ENCODE peak calls at places on chromosome 17, in four cellular contexts. I is tibial nerve, J is GM23248, R is lower leg skin. O is an unnamed sample.

GRCh38 chr17:73532441-73532901 is 111.8 kb downstream of the SDK2 start:
- DNase-seq in J (no peak), R (no peak), I (no peak), O (no peak)

GRCh38 chr17:8375738-8376259 is 705 bp downstream of the KRABD2 start:
- DNase-seq in J (peak; percentile 59), R (no peak), I (no peak), O (no peak)

GRCh38 chr17:37088459-37088858 is 139.7 kb downstream of the AATF start:
- DNase-seq in R (no peak), J (no peak), I (no peak), O (no peak)

GRCh38 chr17:15657868-15658775 is 26.0 kb downstream of the TRIM16 start:
- DNase-seq in I (no peak), J (no peak), R (no peak), O (no peak)

GRCh38 chr17:66855204-66855603 is 20.3 kb downstream of the CACNG5 start:
- DNase-seq in J (no peak), R (peak; percentile 76), I (no peak), O (no peak)

GRCh38 chr17:59897090-59897489 is 4.2 kb downstream of the RPS6KB1 start:
- DNase-seq in R (no peak), J (peak; percentile 36), I (no peak), O (no peak)

GRCh38 chr17:74513987-74514631 is 17.2 kb downstream of the CD300LB start:
- DNase-seq in R (peak; percentile 77), I (no peak), J (peak; percentile 80), O (no peak)

GRCh38 chr17:19372866-19373505 is 5.3 kb upstream of the MAPK7 start:
- DNase-seq in R (peak; percentile 65), J (no peak), I (no peak), O (no peak)

GRCh38 chr17:29789186-29790170 is 140.6 kb downstream of the SSH2 start:
- DNase-seq in I (no peak), J (peak; percentile 7), R (no peak), O (no peak)

GRCh38 chr17:63940584-63940983 is 8.5 kb upstream of the CD79B start:
- DNase-seq in R (no peak), J (no peak), I (no peak), O (no peak)

GRCh38 chr17:10294162-10294561 is 78.6 kb downstream of the MYH13 start:
- DNase-seq in R (peak; percentile 3), J (no peak), I (no peak), O (no peak)

GRCh38 chr17:68155692-68156091 is 92.2 kb upstream of the AMZ2 start:
- DNase-seq in I (no peak), R (no peak), J (no peak), O (no peak)

GRCh38 chr17:63704836-63705235 is 4.9 kb upstream of the LIMD2 start:
- DNase-seq in J (no peak), I (no peak), R (no peak), O (no peak)

GRCh38 chr17:73131993-73132595 is 32.7 kb upstream of the SSTR2 start:
- DNase-seq in J (no peak), R (no peak), I (no peak), O (no peak)

GRCh38 chr17:7295230-7296180 is 1.1 kb upstream of the YBX2 start:
- DNase-seq in I (no peak), J (no peak), R (no peak), O (no peak)
- H3K4me3 ChIP-seq in I (no peak overlapping the region), J (peak overlapping the region; percentile 44), R (no peak overlapping the region), O (no peak overlapping the region)

DNA sequence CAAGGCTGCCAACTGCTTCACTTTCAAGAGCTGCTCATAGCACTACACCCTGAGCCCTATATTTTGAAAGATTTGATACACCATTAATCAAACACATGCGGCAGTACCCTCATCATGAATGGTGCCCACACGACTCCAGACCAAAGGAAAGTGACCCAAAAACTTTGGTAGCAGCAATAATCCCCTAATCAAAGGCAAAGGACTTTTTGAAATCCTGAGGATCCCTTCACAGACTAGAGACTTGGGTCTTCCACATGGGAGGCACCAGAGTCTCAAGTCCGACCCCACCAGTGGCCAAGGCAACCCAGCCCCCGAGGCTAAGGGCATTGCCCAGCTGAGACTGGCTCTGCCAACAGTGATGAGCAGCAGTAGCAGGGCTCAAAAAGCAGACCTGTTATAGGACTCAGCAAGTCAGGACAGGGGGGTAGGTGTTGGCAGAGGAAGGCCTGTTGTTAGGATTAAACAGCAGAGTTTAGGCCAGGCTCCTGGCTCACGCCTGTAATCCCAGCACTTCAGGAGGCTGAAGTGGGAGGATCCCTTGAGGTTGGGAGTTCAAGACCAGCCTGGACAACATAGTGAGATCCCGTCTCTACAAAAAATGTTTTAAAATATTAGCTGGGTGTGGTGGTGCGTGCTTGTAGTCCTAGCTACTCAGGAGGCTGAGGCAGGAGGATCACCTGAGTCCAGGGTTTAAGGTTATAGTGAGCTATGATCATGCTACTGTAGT is 3.2 kb downstream of the TRIM25 start:
- DNase-seq in I (no peak), J (no peak), R (no peak), O (no peak)
- H3K4me3 ChIP-seq in I (no peak overlapping the region), J (peak overlapping the region; percentile 28), R (no peak overlapping the region), O (peak overlapping the region; percentile 34)

GRCh38 chr17:4220655-4221054 is 43.1 kb downstream of the ANKFY1 start:
- DNase-seq in J (no peak), I (no peak), R (peak; percentile 54), O (no peak)
- H3K4me3 ChIP-seq in J (no peak overlapping the region), I (no peak overlapping the region), R (no peak overlapping the region), O (no peak overlapping the region)

DNA sequence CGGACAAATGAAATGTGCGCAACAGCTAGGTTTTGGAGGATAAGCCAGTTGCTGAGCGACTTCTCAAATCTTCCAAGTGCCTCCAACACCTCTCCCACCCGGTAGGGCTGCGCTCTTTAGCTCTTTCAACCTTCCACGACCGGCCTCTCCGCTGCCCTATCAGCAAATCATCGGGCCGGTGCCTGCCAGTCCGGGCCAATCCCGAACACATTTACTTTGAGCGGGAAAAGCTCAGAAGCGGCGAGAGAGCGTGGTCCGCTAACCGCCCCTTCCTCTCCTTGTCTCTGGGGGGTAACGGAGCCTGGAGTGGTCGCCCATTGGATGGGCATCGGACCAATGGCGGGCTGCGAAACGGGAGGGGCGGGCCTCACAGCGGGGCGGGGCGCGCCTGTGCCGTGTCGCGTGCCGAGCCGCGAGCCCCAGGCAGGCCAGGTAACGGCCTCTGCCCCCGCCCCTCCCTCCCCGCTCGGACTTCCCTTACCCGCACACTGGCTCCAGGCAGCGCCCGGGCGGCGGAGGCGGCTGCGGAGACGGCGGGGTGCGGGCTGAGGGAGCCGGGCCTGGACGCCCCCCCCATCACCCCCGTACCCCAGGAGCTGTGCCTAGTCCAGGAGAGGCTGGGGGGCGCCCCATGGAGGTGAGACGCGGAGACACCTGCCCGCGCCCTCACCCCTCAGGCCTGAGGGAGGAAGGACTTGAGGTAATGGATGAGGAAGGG is at the start of gene MEIOC:
- DNase-seq in I (no peak), R (no peak), J (peak; percentile 17), O (no peak)
- H3K4me3 ChIP-seq in I (no peak within 1 kb of the TSS), R (no peak within 1 kb of the TSS), J (no peak within 1 kb of the TSS), O (no peak within 1 kb of the TSS)

GRCh38 chr17:27230996-27231395 is 62.9 kb upstream of the WSB1 start:
- DNase-seq in R (no peak), J (no peak), I (no peak), O (no peak)

GRCh38 chr17:27233783-27234182 is 60.1 kb upstream of the WSB1 start:
- DNase-seq in J (no peak), R (no peak), I (no peak), O (no peak)

GRCh38 chr17:27236710-27237315 is 57.1 kb upstream of the WSB1 start:
- DNase-seq in J (peak; percentile 67), I (peak; percentile 88), R (peak; percentile 95), O (peak; percentile 70)

GRCh38 chr17:27233059-27233458 is 60.9 kb upstream of the WSB1 start:
- DNase-seq in I (no peak), J (no peak), R (no peak), O (no peak)

DNA sequence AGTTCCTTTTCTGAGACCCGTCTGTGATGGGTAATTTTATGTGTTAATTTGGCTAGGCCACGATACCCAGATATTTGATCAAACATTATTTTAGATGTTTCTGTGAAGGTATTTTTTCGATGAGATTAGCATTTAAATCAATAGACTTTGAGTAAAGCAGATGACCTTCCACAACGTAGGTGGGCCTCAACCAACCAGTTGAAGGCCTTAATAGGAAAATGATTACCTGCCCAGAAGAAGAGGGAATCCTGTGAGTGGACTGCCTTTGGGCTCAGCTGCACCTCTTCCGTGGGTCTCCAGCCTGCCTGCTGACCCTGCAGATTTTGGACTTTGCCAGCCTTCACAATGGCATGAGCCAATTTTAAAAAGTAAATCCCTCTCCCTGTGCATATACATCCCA is 61.6 kb upstream of the WSB1 start:
- DNase-seq in J (no peak), I (no peak), R (no peak), O (no peak)
- H3K4me3 ChIP-seq in J (no peak overlapping the region), I (no peak overlapping the region), R (no peak overlapping the region), O (no peak overlapping the region)

GRCh38 chr17:65278820-65279184 is 141.6 kb downstream of the RGS9 start:
- DNase-seq in R (peak; percentile 52), I (no peak), J (no peak), O (no peak)

GRCh38 chr17:65283704-65284103 is 146.5 kb downstream of the RGS9 start:
- DNase-seq in J (peak; percentile 53), I (no peak), R (peak; percentile 25), O (no peak)

GRCh38 chr17:65277576-65277975 is 140.4 kb downstream of the RGS9 start:
- DNase-seq in I (no peak), R (peak; percentile 56), J (peak; percentile 53), O (no peak)

GRCh38 chr17:65279456-65279855 is 142.3 kb downstream of the RGS9 start:
- DNase-seq in J (no peak), R (peak; percentile 53), I (no peak), O (no peak)

GRCh38 chr17:65278050-65278819 is 141.1 kb downstream of the RGS9 start:
- DNase-seq in R (peak; percentile 84), J (peak; percentile 86), I (no peak), O (peak; percentile 34)
- H3K4me3 ChIP-seq in R (no peak overlapping the region), J (peak overlapping the region; percentile 71), I (no peak overlapping the region), O (no peak overlapping the region)

GRCh38 chr17:78184311-78184710 is 2.5 kb downstream of the TK1 start:
- DNase-seq in R (no peak), J (no peak), I (no peak), O (no peak)
- H3K4me3 ChIP-seq in R (no peak overlapping the region), J (no peak overlapping the region), I (no peak overlapping the region), O (no peak overlapping the region)

GRCh38 chr17:65181237-65182061 is 44.3 kb downstream of the RGS9 start:
- DNase-seq in I (no peak), R (no peak), J (no peak), O (no peak)
- H3K4me3 ChIP-seq in I (no peak overlapping the region), R (no peak overlapping the region), J (no peak overlapping the region), O (no peak overlapping the region)

GRCh38 chr17:49970498-49970897 is 1.5 kb downstream of the DLX4 start:
- DNase-seq in J (no peak), I (no peak), R (no peak), O (no peak)
- H3K4me3 ChIP-seq in J (no peak overlapping the region), I (no peak overlapping the region), R (no peak overlapping the region), O (no peak overlapping the region)

O was measured in lung.